ENCODE peak calls at places on chromosome 22, in eight cellular contexts. M is GM23248, X is PC-3, B is HCT116, F is neural progenitor cell, L is SK-N-SH, C is hepatocyte, O is OCI-LY7. S is an unnamed sample.
A peak's percentile ranks its signal among the peaks of the same experiment; 100 is the strongest.

GRCh38 chr22:47634342-47634741 is 871.9 kb downstream of the TBC1D22A start:
- DNase-seq in L (no peak), M (no peak), O (peak; percentile 13), F (peak; percentile 26), B (no peak), X (no peak), C (no peak), S (no peak)

GRCh38 chr22:47423861-47424820 is 661.7 kb downstream of the TBC1D22A start:
- DNase-seq in O (no peak), B (no peak), F (no peak), X (no peak), C (no peak), L (no peak), M (no peak), S (no peak)

GRCh38 chr22:22893077-22893805 is 5.6 kb downstream of the IGLL5 start:
- DNase-seq in F (no peak), O (peak; percentile 57), X (no peak), L (no peak), M (no peak), C (no peak), B (no peak), S (peak; percentile 8)

GRCh38 chr22:21450320-21450831 is 16.8 kb upstream of the TMEM191C start:
- DNase-seq in C (no peak), F (peak; percentile 41), L (peak; percentile 44), B (no peak), M (no peak), O (no peak), X (no peak), S (peak; percentile 47)

GRCh38 chr22:38835888-38836301 is 7.9 kb downstream of the NPTXR start:
- DNase-seq in O (no peak), X (peak; percentile 65), M (peak; percentile 88), B (no peak), C (no peak), F (no peak), L (no peak), S (peak; percentile 19)

GRCh38 chr22:35312198-35313059 is 12.7 kb downstream of the TOM1 start:
- DNase-seq in C (peak; percentile 83), X (peak; percentile 62), L (no peak), O (no peak), F (no peak), B (peak; percentile 16), M (peak; percentile 96), S (no peak)

GRCh38 chr22:23565288-23565941 is 14.7 kb downstream of the IGLL1 start:
- DNase-seq in M (no peak), F (peak; percentile 57), L (peak; percentile 67), O (peak; percentile 26), X (no peak), B (peak; percentile 4), C (peak; percentile 26), S (peak; percentile 71)

GRCh38 chr22:46842606-46843005 is 80.2 kb downstream of the TBC1D22A start:
- DNase-seq in C (no peak), M (no peak), F (no peak), L (no peak), X (no peak), O (no peak), B (no peak), S (no peak)

GRCh38 chr22:22909605-22910271 is 22.1 kb downstream of the IGLL5 start:
- DNase-seq in C (no peak), B (no peak), F (no peak), M (no peak), L (no peak), X (no peak), O (no peak), S (no peak)

GRCh38 chr22:22123960-22124278 is 120.7 kb upstream of the VPREB1 start:
- DNase-seq in C (no peak), F (no peak), M (no peak), L (no peak), B (no peak), X (no peak), O (no peak), S (no peak)

GRCh38 chr22:21615731-21616130 is 14.1 kb downstream of the YDJC start:
- DNase-seq in X (no peak), M (no peak), B (no peak), C (no peak), F (no peak), L (no peak), O (no peak), S (no peak)

GRCh38 chr22:40036126-40036525 is 41.4 kb downstream of the FAM83F start:
- DNase-seq in X (no peak), O (no peak), F (no peak), M (no peak), C (no peak), B (no peak), L (no peak), S (no peak)

GRCh38 chr22:46196268-46196667 is 45.9 kb downstream of the PPARA start:
- DNase-seq in F (no peak), O (no peak), B (no peak), M (no peak), X (no peak), C (no peak), L (peak; percentile 15), S (no peak)

GRCh38 chr22:24772493-24773220 is 1.9 kb downstream of the PIWIL3 start:
- DNase-seq in B (peak; percentile 61), M (peak; percentile 51), F (peak; percentile 83), X (peak; percentile 50), O (no peak), C (peak; percentile 46), L (peak; percentile 70), S (peak; percentile 93)

GRCh38 chr22:49329636-49330035 is 498.0 kb downstream of the BRD1 start:
- DNase-seq in B (no peak), F (no peak), M (no peak), X (no peak), L (no peak), C (no peak), O (no peak), S (no peak)

GRCh38 chr22:43406186-43406790 is 5.5 kb upstream of the MPPED1 start:
- DNase-seq in M (no peak), B (no peak), F (no peak), C (no peak), X (no peak), O (no peak), L (no peak), S (no peak)

GRCh38 chr22:43409046-43409445 is 2.8 kb upstream of the MPPED1 start:
- DNase-seq in L (no peak), B (no peak), M (no peak), O (no peak), C (no peak), X (no peak), F (no peak), S (no peak)

GRCh38 chr22:43408009-43408408 is 3.8 kb upstream of the MPPED1 start:
- DNase-seq in B (no peak), X (no peak), L (no peak), C (no peak), O (no peak), F (no peak), M (no peak), S (no peak)

GRCh38 chr22:43409800-43410199 is 2.0 kb upstream of the MPPED1 start:
- DNase-seq in X (no peak), F (no peak), L (no peak), B (no peak), C (no peak), O (no peak), M (no peak), S (no peak)

DNA sequence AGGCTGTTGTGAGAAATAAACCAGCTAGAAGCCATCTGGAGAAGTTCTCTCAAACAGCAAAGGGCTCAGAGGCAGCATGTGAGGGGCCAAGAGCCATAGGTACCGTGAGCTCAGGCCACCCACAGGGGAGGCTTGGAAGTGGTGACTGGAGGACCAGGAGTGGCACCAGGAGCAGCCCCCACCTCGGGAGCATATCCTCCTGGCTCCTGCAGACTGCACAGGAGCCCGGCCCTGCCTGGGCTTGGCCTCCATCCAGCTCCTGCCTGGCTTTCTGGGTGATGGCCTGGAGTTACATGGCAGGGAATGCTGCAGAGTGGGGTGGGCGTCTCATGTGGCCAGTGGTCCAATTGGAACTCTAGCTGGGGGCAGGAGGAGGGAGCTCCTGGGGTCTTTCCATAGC is 4.2 kb upstream of the MPPED1 start:
- DNase-seq in C (no peak), L (no peak), X (no peak), B (no peak), O (no peak), M (no peak), F (no peak), S (no peak)
- H3K4me2 ChIP-seq in C (no peak overlapping the region), L (no peak overlapping the region), X (no peak overlapping the region), B (no peak overlapping the region), O (no peak overlapping the region), M (no peak overlapping the region), F (no peak overlapping the region), S (no peak overlapping the region)

DNA sequence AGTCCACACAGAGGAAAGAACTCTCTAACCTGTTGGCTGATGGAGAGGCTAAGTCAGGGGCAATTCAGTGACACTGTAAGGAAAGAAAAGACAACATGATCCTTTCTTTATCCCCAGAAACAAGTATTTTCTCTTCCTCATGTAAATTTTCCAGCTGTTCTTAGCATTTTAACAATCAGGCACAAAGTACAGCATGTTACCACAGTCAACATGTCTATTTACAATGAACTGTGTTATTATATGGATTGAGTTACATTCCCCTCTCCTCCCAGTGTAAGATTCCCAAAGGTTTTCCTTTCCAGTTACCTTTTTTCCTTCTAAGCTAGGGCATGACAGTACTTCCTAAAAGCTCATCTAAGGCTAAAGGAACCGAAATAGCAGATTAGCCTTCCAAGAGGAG is 26.7 kb downstream of the NUP50 start:
- DNase-seq in O (no peak), F (no peak), B (no peak), X (no peak), M (no peak), L (no peak), C (no peak), S (no peak)
- TF ChIP-seq EZH2phosphoT487 in O (no peak), F (no peak), B (no peak), X (no peak), M (no peak), L (no peak), C (no peak), S (no peak)

GRCh38 chr22:36419177-36419911 is 31.6 kb upstream of the MYH9 start:
- DNase-seq in L (no peak), F (no peak), O (no peak), X (no peak), B (no peak), M (peak; percentile 52), C (peak; percentile 83), S (peak; percentile 38)
- H3K4me2 ChIP-seq in L (no peak overlapping the region), F (peak overlapping the region; percentile 9), O (peak overlapping the region; percentile 3), X (no peak overlapping the region), B (no peak overlapping the region), M (peak overlapping the region; percentile 79), C (peak overlapping the region; percentile 84), S (peak overlapping the region; percentile 7)

GRCh38 chr22:44002324-44002723 is 21.8 kb upstream of the PARVB start:
- DNase-seq in O (no peak), B (no peak), M (no peak), X (no peak), C (no peak), L (no peak), F (no peak), S (no peak)

GRCh38 chr22:44005524-44005923 is 18.6 kb upstream of the PARVB start:
- DNase-seq in X (no peak), F (no peak), L (no peak), B (no peak), C (no peak), M (no peak), O (no peak), S (no peak)

GRCh38 chr22:44003776-44004460 is 20.2 kb upstream of the PARVB start:
- DNase-seq in C (no peak), F (peak; percentile 63), O (no peak), B (peak; percentile 7), L (no peak), M (no peak), X (no peak), S (peak; percentile 70)

GRCh38 chr22:44000123-44000522 is 24.0 kb upstream of the PARVB start:
- DNase-seq in B (no peak), L (no peak), M (no peak), O (no peak), C (no peak), F (no peak), X (no peak), S (no peak)

GRCh38 chr22:44003016-44003775 is 20.9 kb upstream of the PARVB start:
- DNase-seq in L (no peak), X (no peak), M (no peak), O (no peak), B (no peak), C (no peak), F (no peak), S (no peak)
- TF ChIP-seq EZH2phosphoT487 in L (no peak), X (no peak), M (no peak), O (no peak), B (no peak), C (no peak), F (no peak), S (no peak)